ENCODE peak calls at places on chromosome 19, in five cellular contexts. J is hepatic stellate cell, A is ELR, M is right lobe of liver, X is lung microvascular endothelial cell. L is an unnamed sample.

GRCh38 chr19:5466072-5466471 is 10.9 kb downstream of the ZNRF4 start:
- DNase-seq in A (no peak), J (no peak), M (no peak), X (no peak), L (no peak)

GRCh38 chr19:13985771-13986347 is 20.3 kb downstream of the RFX1 start:
- DNase-seq in X (no peak), M (no peak), A (no peak), J (no peak), L (no peak)

GRCh38 chr19:11096210-11096841 is 7.1 kb downstream of the LDLR start:
- DNase-seq in A (peak), X (peak), M (no peak), J (no peak), L (no peak)

GRCh38 chr19:16016226-16017137 is 59.8 kb upstream of the TPM4 start:
- DNase-seq in J (no peak), M (no peak), X (no peak), A (no peak), L (no peak)

GRCh38 chr19:42052241-42052863 is 17.7 kb downstream of the GRIK5 start:
- DNase-seq in A (no peak), J (no peak), X (peak), M (no peak), L (no peak)

GRCh38 chr19:43470288-43470687 is 4.9 kb upstream of the LYPD3 start:
- DNase-seq in J (no peak), X (peak), A (peak), M (no peak), L (no peak)

GRCh38 chr19:35788205-35788960 is 13.0 kb downstream of the ARHGAP33 start:
- DNase-seq in M (no peak), J (no peak), X (no peak), A (no peak), L (no peak)

GRCh38 chr19:38634757-38635482 is 12.5 kb upstream of the ACTN4 start:
- DNase-seq in X (peak), M (peak), J (peak), A (peak), L (peak)

GRCh38 chr19:19021115-19021514 is 12.2 kb downstream of the SUGP2 start:
- DNase-seq in X (no peak), M (no peak), A (peak), J (peak), L (peak)

GRCh38 chr19:5691930-5692784 is 2.1 kb downstream of the RPL36 start:
- DNase-seq in X (no peak), J (no peak), M (peak), A (peak), L (no peak)

GRCh38 chr19:18097993-18098890 is 664 bp downstream of the MAST3 start:
- DNase-seq in M (no peak), J (no peak), X (no peak), A (no peak), L (no peak)

GRCh38 chr19:19224852-19225494 is 13.2 kb downstream of the NCAN start:
- DNase-seq in J (peak), M (peak), A (peak), X (peak), L (peak)

GRCh38 chr19:49057636-49058234 is at the start of gene CGB7:
- DNase-seq in X (peak), M (peak), J (peak), A (peak), L (peak)

GRCh38 chr19:49216076-49216475 is 58.5 kb downstream of the TRPM4 start:
- DNase-seq in M (no peak), X (no peak), A (peak), J (no peak), L (peak)

GRCh38 chr19:23810496-23810895 is 51.8 kb upstream of the ZNF681 start:
- DNase-seq in J (no peak), X (no peak), M (no peak), A (peak), L (no peak)

GRCh38 chr19:35184267-35184666 is 29.7 kb downstream of the FXYD5 start:
- DNase-seq in X (no peak), J (no peak), A (no peak), M (no peak), L (no peak)

GRCh38 chr19:293436-294110 is 2.4 kb upstream of the PLPP2 start:
- DNase-seq in M (no peak), A (no peak), X (no peak), J (no peak), L (no peak)

GRCh38 chr19:33241530-33242101 is 16.0 kb upstream of the SLC7A10 start:
- DNase-seq in M (peak), J (peak), A (peak), X (peak), L (no peak)

GRCh38 chr19:14023404-14024235 is 4.3 kb upstream of the RLN3 start:
- DNase-seq in X (peak), M (peak), A (peak), J (peak), L (peak)

GRCh38 chr19:8334458-8335342 is 8.4 kb downstream of the KANK3 start:
- DNase-seq in M (peak), A (peak), X (peak), J (peak), L (no peak)

GRCh38 chr19:10290439-10290875 is 705 bp downstream of the ICAM5 start:
- DNase-seq in J (no peak), A (peak), X (no peak), M (no peak), L (no peak)

GRCh38 chr19:38135150-38135998 is 88.6 kb downstream of the DPF1 start:
- DNase-seq in J (no peak), A (no peak), X (no peak), M (no peak), L (no peak)

GRCh38 chr19:8615813-8616596 is 5.5 kb upstream of the ADAMTS10 start:
- DNase-seq in A (peak), J (peak), M (peak), X (peak), L (no peak)

GRCh38 chr19:44824758-44825157 is 15.9 kb downstream of the BCAM start:
- DNase-seq in X (no peak), J (no peak), A (no peak), M (no peak), L (no peak)

GRCh38 chr19:56837892-56838679 is 2.4 kb downstream of the PEG3 start:
- DNase-seq in X (peak), A (no peak), J (no peak), M (peak), L (no peak)

GRCh38 chr19:48934837-48935236 is 1.3 kb downstream of the DHDH start:
- DNase-seq in J (no peak), X (no peak), A (no peak), M (no peak), L (no peak)

GRCh38 chr19:33404506-33404905 is 31.0 kb downstream of the CEBPG start:
- DNase-seq in J (no peak), A (no peak), X (no peak), M (no peak), L (no peak)

GRCh38 chr19:43490759-43491158 is 13.8 kb downstream of the PHLDB3 start:
- DNase-seq in J (no peak), X (no peak), M (no peak), A (no peak), L (no peak)

GRCh38 chr19:4061178-4061682 is 5.5 kb downstream of the ZBTB7A start:
- DNase-seq in X (peak), A (no peak), M (peak), J (no peak), L (no peak)

GRCh38 chr19:12035220-12036172 is at the start of gene ZNF433:
- DNase-seq in M (peak), J (peak), X (peak), A (peak), L (peak)

GRCh38 chr19:56105090-56105701 is 15.9 kb downstream of the ZNF787 start:
- DNase-seq in X (peak), J (peak), A (no peak), M (peak), L (no peak)

GRCh38 chr19:43984687-43985000 is 656 bp downstream of the ZNF155 start:
- DNase-seq in M (no peak), X (no peak), A (no peak), J (no peak), L (no peak)

GRCh38 chr19:4759388-4760284 is 31.9 kb upstream of the FEM1A start:
- DNase-seq in X (peak), J (peak), M (peak), A (peak), L (peak)